ENCODE peak calls at places on chromosomes 7 and 10, in eight cellular contexts. K, W, U, H, A, F, Y and O are unnamed samples.

GRCh38 chr10:60901561-60902235 is 42.3 kb downstream of the RHOBTB1 start:
- DNase-seq in K (no peak), W (no peak), U (no peak), H (no peak), A (no peak), F (no peak), Y (no peak), O (no peak)

GRCh38 chr7:29488203-29488970 is 75.2 kb upstream of the PRR15 start:
- DNase-seq in K (no peak), W (no peak), U (no peak), H (no peak), A (no peak), F (no peak), Y (no peak), O (no peak)

GRCh38 chr7:41336981-41337380 is 365.9 kb downstream of the INHBA start:
- DNase-seq in K (no peak), W (no peak), U (no peak), H (no peak), A (no peak), F (no peak), Y (no peak), O (no peak)

GRCh38 chr7:81447351-81447952 is 322.4 kb downstream of the HGF start:
- DNase-seq in K (no peak), W (no peak), U (no peak), H (no peak), A (no peak), F (no peak), Y (peak), O (no peak)

GRCh38 chr7:17026269-17026668 is 144.5 kb upstream of the AGR3 start:
- DNase-seq in K (no peak), W (no peak), U (no peak), H (no peak), A (no peak), F (no peak), Y (no peak), O (no peak)

GRCh38 chr7:87831127-87831526 is 45.0 kb downstream of the SLC25A40 start:
- DNase-seq in K (no peak), W (no peak), U (no peak), H (no peak), A (no peak), F (no peak), Y (no peak), O (no peak)

GRCh38 chr10:127492607-127493250 is 56.4 kb upstream of the NPS start:
- DNase-seq in K (no peak), W (no peak), U (no peak), H (no peak), A (no peak), F (no peak), Y (no peak), O (no peak)

GRCh38 chr7:44375236-44375699 is 49.9 kb upstream of the CAMK2B start:
- DNase-seq in K (no peak), W (no peak), U (no peak), H (no peak), A (no peak), F (no peak), Y (no peak), O (no peak)

GRCh38 chr10:102593074-102593803 is 51.0 kb upstream of the TRIM8 start:
- DNase-seq in K (no peak), W (no peak), U (no peak), H (no peak), A (no peak), F (no peak), Y (no peak), O (no peak)

GRCh38 chr10:5089869-5090268 is 4.3 kb upstream of the AKR1C3 start:
- DNase-seq in K (no peak), W (no peak), U (no peak), H (no peak), A (no peak), F (no peak), Y (peak), O (no peak)

GRCh38 chr10:45463244-45464116 is 89.5 kb downstream of the ALOX5 start:
- DNase-seq in K (no peak), W (no peak), U (no peak), H (no peak), A (no peak), F (no peak), Y (peak), O (no peak)

GRCh38 chr7:74481458-74482324 is 28.0 kb downstream of the GTF2IRD1 start:
- DNase-seq in K (no peak), W (no peak), U (no peak), H (no peak), A (no peak), F (no peak), Y (peak), O (no peak)

GRCh38 chr7:46297515-46297914 is 376.4 kb upstream of the IGFBP3 start:
- DNase-seq in K (no peak), W (no peak), U (no peak), H (no peak), A (no peak), F (no peak), Y (no peak), O (no peak)